ENCODE peak calls at places on chromosomes 6 and 20, in nine cellular contexts. U is choroid plexus epithelial cell, T is thyroid gland, V is AG09309, J is breast epithelium, A is sigmoid colon, E is cardiac muscle cell, N is pancreas, H is GM12865. S is an unnamed sample.

GRCh38 chr20:3390759-3391500 is 16.5 kb downstream of the DNAAF9 start:
- DNase-seq in U (no peak), T (peak), V (no peak), J (no peak), A (no peak), E (no peak), N (no peak), H (no peak), S (no peak)

GRCh38 chr20:59574308-59574707 is 30.0 kb upstream of the PHACTR3 start:
- DNase-seq in U (no peak), T (no peak), V (no peak), J (no peak), A (no peak), E (no peak), N (no peak), H (no peak), S (no peak)

GRCh38 chr6:125853740-125854139 is 63.0 kb downstream of the NCOA7 start:
- DNase-seq in U (peak), T (no peak), V (no peak), J (no peak), A (no peak), E (no peak), N (no peak), H (no peak), S (no peak)

GRCh38 chr6:42222450-42222849 is 4.8 kb upstream of the MRPS10 start:
- DNase-seq in U (no peak), T (no peak), V (no peak), J (no peak), A (no peak), E (no peak), N (no peak), H (no peak), S (no peak)

GRCh38 chr6:16635810-16636602 is 125.3 kb downstream of the ATXN1 start:
- DNase-seq in U (peak), T (peak), V (peak), J (no peak), A (no peak), E (no peak), N (no peak), H (peak), S (peak)

GRCh38 chr20:49560646-49561045 is 7.3 kb downstream of the PTGIS start:
- DNase-seq in U (no peak), T (no peak), V (no peak), J (no peak), A (peak), E (no peak), N (no peak), H (no peak), S (no peak)

GRCh38 chr6:158604048-158604406 is 40.5 kb downstream of the DYNLT1 start:
- DNase-seq in U (no peak), T (no peak), V (no peak), J (no peak), A (no peak), E (no peak), N (no peak), H (no peak), S (no peak)

GRCh38 chr6:24858154-24858801 is 59.6 kb upstream of the ARMH2 start:
- DNase-seq in U (no peak), T (peak), V (peak), J (no peak), A (no peak), E (no peak), N (no peak), H (peak), S (no peak)

GRCh38 chr6:41731561-41732086 is 3.8 kb downstream of the TFEB start:
- DNase-seq in U (no peak), T (no peak), V (no peak), J (no peak), A (no peak), E (no peak), N (no peak), H (no peak), S (no peak)

GRCh38 chr6:40719671-40720374 is 132.7 kb upstream of the LRFN2 start:
- DNase-seq in U (peak), T (no peak), V (peak), J (no peak), A (no peak), E (peak), N (no peak), H (peak), S (peak)

GRCh38 chr6:41475737-41476357 is 70.3 kb upstream of the FOXP4 start:
- DNase-seq in U (no peak), T (no peak), V (no peak), J (no peak), A (no peak), E (no peak), N (no peak), H (no peak), S (no peak)

GRCh38 chr20:14067631-14068030 is 72.3 kb downstream of the MACROD2 start:
- DNase-seq in U (no peak), T (no peak), V (no peak), J (no peak), A (no peak), E (no peak), N (no peak), H (no peak), S (no peak)

GRCh38 chr20:10924628-10925266 is 250.9 kb upstream of the JAG1 start:
- DNase-seq in U (peak), T (no peak), V (peak), J (no peak), A (no peak), E (peak), N (no peak), H (no peak), S (no peak)

GRCh38 chr6:168730931-168731716 is 290.1 kb downstream of the SMOC2 start:
- DNase-seq in U (no peak), T (no peak), V (no peak), J (no peak), A (no peak), E (no peak), N (no peak), H (no peak), S (no peak)

GRCh38 chr20:10551732-10552724 is 116.9 kb downstream of the SLX4IP start:
- DNase-seq in U (peak), T (no peak), V (no peak), J (no peak), A (no peak), E (peak), N (no peak), H (peak), S (no peak)

GRCh38 chr20:63103402-63104311 is 96.9 kb upstream of the BHLHE23 start:
- DNase-seq in U (peak), T (no peak), V (no peak), J (no peak), A (no peak), E (no peak), N (no peak), H (no peak), S (no peak)

GRCh38 chr6:36937896-36938295 is 16.6 kb upstream of the PI16 start:
- DNase-seq in U (no peak), T (no peak), V (no peak), J (no peak), A (no peak), E (no peak), N (no peak), H (no peak), S (no peak)

GRCh38 chr6:114934079-114934478 is 591.3 kb upstream of the HS3ST5 start:
- DNase-seq in U (no peak), T (no peak), V (no peak), J (no peak), A (no peak), E (no peak), N (no peak), H (no peak), S (no peak)

GRCh38 chr6:37698264-37699137 is 818 bp upstream of the MDGA1 start:
- DNase-seq in U (peak), T (peak), V (no peak), J (no peak), A (peak), E (peak), N (peak), H (peak), S (no peak)

GRCh38 chr6:20699402-20699801 is 165.1 kb downstream of the CDKAL1 start:
- DNase-seq in U (no peak), T (no peak), V (no peak), J (no peak), A (no peak), E (no peak), N (peak), H (no peak), S (no peak)

GRCh38 chr6:157621401-157621800 is 201.6 kb upstream of the SNX9 start:
- DNase-seq in U (no peak), T (no peak), V (no peak), J (no peak), A (no peak), E (no peak), N (no peak), H (no peak), S (no peak)

GRCh38 chr6:12748815-12749521 is 32.4 kb downstream of the PHACTR1 start:
- DNase-seq in U (no peak), T (no peak), V (no peak), J (no peak), A (no peak), E (no peak), N (no peak), H (no peak), S (no peak)

GRCh38 chr6:28335564-28336283 is at the start of gene ZSCAN31:
- DNase-seq in U (peak), T (peak), V (peak), J (peak), A (peak), E (peak), N (peak), H (peak), S (peak)

GRCh38 chr6:28506807-28507475 is 8.7 kb downstream of the GPX6 start:
- DNase-seq in U (no peak), T (no peak), V (no peak), J (no peak), A (no peak), E (no peak), N (no peak), H (no peak), S (no peak)

GRCh38 chr20:37821691-37822655 is 81.0 kb upstream of the VSTM2L start:
- DNase-seq in U (peak), T (no peak), V (peak), J (no peak), A (peak), E (no peak), N (no peak), H (no peak), S (peak)

GRCh38 chr6:13478525-13478962 is 8.9 kb downstream of the GFOD1 start:
- DNase-seq in U (no peak), T (no peak), V (no peak), J (no peak), A (no peak), E (no peak), N (no peak), H (no peak), S (no peak)

GRCh38 chr6:52595000-52595795 is 18.3 kb upstream of the TRAM2 start:
- DNase-seq in U (peak), T (peak), V (no peak), J (no peak), A (no peak), E (no peak), N (no peak), H (peak), S (no peak)

GRCh38 chr6:137452331-137452894 is 41.8 kb downstream of the OLIG3 start:
- DNase-seq in U (peak), T (no peak), V (no peak), J (no peak), A (no peak), E (no peak), N (no peak), H (no peak), S (no peak)

GRCh38 chr20:6993016-6993415 is 225.5 kb downstream of the BMP2 start:
- DNase-seq in U (peak), T (no peak), V (no peak), J (no peak), A (no peak), E (no peak), N (no peak), H (no peak), S (no peak)

GRCh38 chr20:9427977-9428607 is 86.3 kb upstream of the LAMP5 start:
- DNase-seq in U (no peak), T (no peak), V (no peak), J (no peak), A (no peak), E (no peak), N (no peak), H (no peak), S (no peak)

GRCh38 chr6:48535569-48535968 is 424.6 kb upstream of the PTCHD4 start:
- DNase-seq in U (peak), T (no peak), V (no peak), J (no peak), A (no peak), E (no peak), N (no peak), H (no peak), S (peak)

GRCh38 chr6:108116781-108117426 is 42.4 kb upstream of the OSTM1 start:
- DNase-seq in U (no peak), T (peak), V (no peak), J (no peak), A (no peak), E (no peak), N (no peak), H (no peak), S (no peak)

GRCh38 chr6:43883698-43884659 is 114.0 kb downstream of the VEGFA start:
- DNase-seq in U (no peak), T (peak), V (no peak), J (no peak), A (no peak), E (no peak), N (peak), H (peak), S (no peak)

GRCh38 chr6:122609881-122610689 is at the start of gene PKIB:
- DNase-seq in U (peak), T (peak), V (no peak), J (peak), A (peak), E (peak), N (peak), H (peak), S (peak)
- TF ChIP-seq CTCF in U (peak), T (peak), V (peak), J (peak), A (no peak), E (peak), N (peak), H (no peak), S (peak)

GRCh38 chr6:111884068-111884467 is 10.8 kb upstream of the FYN start:
- DNase-seq in U (no peak), T (no peak), V (no peak), J (no peak), A (no peak), E (no peak), N (no peak), H (no peak), S (no peak)

GRCh38 chr6:111885373-111886027 is 12.2 kb upstream of the FYN start:
- DNase-seq in U (no peak), T (no peak), V (no peak), J (no peak), A (no peak), E (no peak), N (no peak), H (no peak), S (no peak)

GRCh38 chr6:111875741-111876140 is 2.5 kb upstream of the FYN start:
- DNase-seq in U (no peak), T (no peak), V (no peak), J (no peak), A (no peak), E (no peak), N (no peak), H (no peak), S (no peak)

DNA sequence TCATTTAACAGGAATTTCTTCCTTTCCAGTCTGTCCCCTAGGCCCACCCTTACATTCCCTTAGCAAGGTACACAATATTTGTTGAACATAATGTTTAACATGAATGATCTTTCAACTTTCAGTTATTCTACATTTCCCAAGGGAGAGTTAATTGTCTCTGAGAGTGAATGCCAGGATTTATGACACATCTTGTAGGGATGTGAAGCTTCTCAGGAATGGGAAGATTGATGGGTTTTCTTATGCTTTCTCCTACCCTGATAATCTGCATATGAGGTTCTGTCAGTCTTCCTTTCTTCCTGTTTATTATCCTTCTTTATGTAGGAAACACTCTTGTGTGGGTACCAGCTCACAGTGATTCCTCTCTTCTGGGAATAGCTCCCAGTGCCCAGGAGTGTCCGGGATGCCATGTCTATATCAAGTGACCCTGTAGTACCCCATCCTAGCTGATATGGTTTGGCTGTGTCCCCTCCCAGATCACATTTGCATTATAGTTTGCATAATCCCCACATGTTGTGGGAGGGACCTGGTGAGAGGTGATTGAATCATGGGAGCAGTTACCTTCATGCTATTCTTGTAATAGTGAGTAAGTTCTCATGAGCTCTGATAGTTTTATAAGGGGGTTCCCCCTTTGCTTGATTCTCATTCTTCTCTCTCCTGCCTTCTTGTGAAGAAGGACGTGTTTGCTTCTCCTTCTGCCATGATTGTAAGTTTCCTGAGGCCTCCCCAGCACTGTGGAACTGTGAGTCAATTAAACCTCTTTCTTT is 7.1 kb upstream of the FYN start:
- DNase-seq in U (peak), T (no peak), V (no peak), J (no peak), A (no peak), E (no peak), N (no peak), H (no peak), S (no peak)
- H3K4me3 ChIP-seq in U (no peak), T (no peak), V (no peak), J (no peak), A (no peak), E (no peak), N (no peak), H (no peak), S (no peak)

GRCh38 chr6:120395784-120396183 is 938.5 kb downstream of the TBC1D32 start:
- DNase-seq in U (no peak), T (no peak), V (no peak), J (no peak), A (no peak), E (no peak), N (no peak), H (no peak), S (no peak)
- TF ChIP-seq CTCF in U (no peak), T (no peak), V (no peak), J (no peak), A (no peak), E (no peak), N (no peak), H (no peak), S (no peak)

DNA sequence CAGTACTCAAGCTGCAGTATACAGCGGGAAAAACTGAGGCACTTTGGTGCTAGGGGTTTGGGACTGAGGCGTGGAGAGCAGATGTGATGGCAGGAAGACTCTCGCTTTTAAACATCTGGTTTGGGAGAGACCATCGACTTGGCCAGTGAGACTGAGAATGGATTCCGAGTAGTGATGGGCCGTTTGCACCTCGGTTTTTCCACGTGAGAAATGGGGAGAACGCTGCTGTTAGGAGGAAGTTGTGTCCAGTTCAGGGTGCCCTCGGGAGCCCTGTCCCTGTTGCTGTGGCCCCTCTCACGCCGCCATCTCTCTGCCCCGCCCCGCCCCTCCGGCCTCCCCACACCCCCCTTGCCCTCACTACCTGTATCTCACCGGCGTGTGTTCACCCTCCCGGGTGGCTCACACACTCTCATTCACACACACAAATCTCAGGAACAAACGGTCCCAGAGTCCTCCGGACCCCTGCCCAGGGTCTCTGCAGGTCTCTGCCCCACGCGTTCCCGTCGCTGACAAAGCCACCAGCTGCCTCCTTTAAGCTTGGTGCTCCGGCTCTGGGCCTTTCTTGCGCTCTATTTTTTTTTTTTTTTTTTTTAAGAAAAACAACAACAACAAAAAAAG is 2.7 kb downstream of the SOX12 start:
- DNase-seq in U (peak), T (peak), V (no peak), J (no peak), A (no peak), E (no peak), N (no peak), H (no peak), S (no peak)
- H3K4me3 ChIP-seq in U (peak), T (peak), V (peak), J (peak), A (peak), E (peak), N (no peak), H (peak), S (peak)

GRCh38 chr6:128806274-128806673 is 76.7 kb upstream of the LAMA2 start:
- DNase-seq in U (peak), T (no peak), V (no peak), J (no peak), A (peak), E (no peak), N (no peak), H (no peak), S (no peak)

GRCh38 chr6:128808856-128809255 is 74.1 kb upstream of the LAMA2 start:
- DNase-seq in U (no peak), T (no peak), V (no peak), J (no peak), A (no peak), E (no peak), N (no peak), H (no peak), S (no peak)

GRCh38 chr6:128801621-128802020 is 81.3 kb upstream of the LAMA2 start:
- DNase-seq in U (no peak), T (no peak), V (no peak), J (no peak), A (no peak), E (no peak), N (no peak), H (no peak), S (no peak)

GRCh38 chr6:128803911-128804310 is 79.0 kb upstream of the LAMA2 start:
- DNase-seq in U (peak), T (no peak), V (no peak), J (no peak), A (no peak), E (no peak), N (no peak), H (no peak), S (peak)

DNA sequence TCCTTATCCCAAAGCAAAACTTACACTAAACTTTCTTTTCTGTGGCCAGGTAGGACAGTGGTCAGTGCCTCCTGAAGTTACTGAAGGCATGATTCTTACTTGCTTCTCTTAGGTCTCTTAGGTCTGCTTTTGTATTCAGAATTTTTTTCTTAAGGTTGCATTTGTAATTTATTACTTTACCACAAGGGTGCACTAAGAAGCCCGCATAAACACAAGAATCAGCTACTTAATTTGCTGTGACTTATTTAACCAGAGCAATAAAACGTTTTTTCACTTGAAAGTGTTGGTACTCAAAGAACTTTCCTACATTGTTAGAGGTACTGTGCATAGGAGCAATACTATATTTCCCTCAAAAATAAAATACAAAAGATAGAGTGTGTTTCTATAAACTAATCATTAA is 75.4 kb upstream of the LAMA2 start:
- DNase-seq in U (peak), T (no peak), V (no peak), J (no peak), A (no peak), E (peak), N (no peak), H (peak), S (peak)
- TF ChIP-seq CTCF in U (peak), T (peak), V (peak), J (no peak), A (no peak), E (peak), N (no peak), H (peak), S (peak)

GRCh38 chr6:151762817-151763216 is 44.7 kb upstream of the ESR1 start:
- DNase-seq in U (no peak), T (no peak), V (no peak), J (no peak), A (no peak), E (no peak), N (no peak), H (no peak), S (no peak)
- H3K4me3 ChIP-seq in U (no peak), T (no peak), V (no peak), J (peak), A (no peak), E (no peak), N (no peak), H (no peak), S (no peak)

S was measured in astrocyte of the cerebellum.